ENCODE peak calls at places on chromosomes 11 and 22, in five cellular contexts. One of them, this sample, is unnamed.

GRCh38 chr11:955154-956049 is 29.7 kb downstream of the AP2A2 start:
- DNase-seq in SK-N-SH: peak; percentile 58
- DNase-seq in esophagus squamous epithelium: no peak
- DNase-seq in activated B cell treated with CpG ODN at 0.5 μM for 24 hours: no peak
- DNase-seq in neural crest cell: no peak
- DNase-seq in this sample: no peak

GRCh38 chr22:42371112-42371900 is 60.9 kb downstream of the NFAM1 start:
- DNase-seq in SK-N-SH: no peak
- DNase-seq in esophagus squamous epithelium: no peak
- DNase-seq in activated B cell treated with CpG ODN at 0.5 μM for 24 hours: no peak
- DNase-seq in neural crest cell: no peak
- DNase-seq in this sample: no peak

GRCh38 chr11:75637998-75638397 is 30.8 kb downstream of the MAP6 start:
- DNase-seq in SK-N-SH: no peak
- DNase-seq in esophagus squamous epithelium: no peak
- DNase-seq in activated B cell treated with CpG ODN at 0.5 μM for 24 hours: no peak
- DNase-seq in neural crest cell: no peak
- DNase-seq in this sample: no peak

GRCh38 chr11:3134651-3135490 is 30.2 kb downstream of the OSBPL5 start:
- DNase-seq in SK-N-SH: no peak
- DNase-seq in esophagus squamous epithelium: no peak
- DNase-seq in activated B cell treated with CpG ODN at 0.5 μM for 24 hours: no peak
- DNase-seq in neural crest cell: no peak
- DNase-seq in this sample: peak; percentile 41

GRCh38 chr11:128291835-128292234 is 295.5 kb downstream of the ETS1 start:
- DNase-seq in SK-N-SH: no peak
- DNase-seq in esophagus squamous epithelium: no peak
- DNase-seq in activated B cell treated with CpG ODN at 0.5 μM for 24 hours: peak; percentile 37
- DNase-seq in neural crest cell: no peak
- DNase-seq in this sample: no peak

GRCh38 chr11:82003671-82004148 is 730.0 kb downstream of the FAM181B start:
- DNase-seq in SK-N-SH: no peak
- DNase-seq in esophagus squamous epithelium: no peak
- DNase-seq in activated B cell treated with CpG ODN at 0.5 μM for 24 hours: no peak
- DNase-seq in neural crest cell: no peak
- DNase-seq in this sample: no peak

GRCh38 chr11:120182357-120182756 is 28.5 kb upstream of the OAF start:
- DNase-seq in SK-N-SH: no peak
- DNase-seq in esophagus squamous epithelium: no peak
- DNase-seq in activated B cell treated with CpG ODN at 0.5 μM for 24 hours: no peak
- DNase-seq in neural crest cell: no peak
- DNase-seq in this sample: no peak

GRCh38 chr22:17592201-17592600 is 28.9 kb downstream of the SLC25A18 start:
- DNase-seq in SK-N-SH: no peak
- DNase-seq in esophagus squamous epithelium: no peak
- DNase-seq in activated B cell treated with CpG ODN at 0.5 μM for 24 hours: no peak
- DNase-seq in neural crest cell: no peak
- DNase-seq in this sample: no peak

GRCh38 chr11:7019500-7020182 is 505 bp downstream of the ZNF214 start:
- DNase-seq in SK-N-SH: no peak
- DNase-seq in esophagus squamous epithelium: no peak
- DNase-seq in activated B cell treated with CpG ODN at 0.5 μM for 24 hours: no peak
- DNase-seq in neural crest cell: no peak
- DNase-seq in this sample: no peak

GRCh38 chr22:31210830-31211503 is 1.1 kb upstream of the LIMK2 start:
- DNase-seq in SK-N-SH: no peak
- DNase-seq in esophagus squamous epithelium: no peak
- DNase-seq in activated B cell treated with CpG ODN at 0.5 μM for 24 hours: no peak
- DNase-seq in neural crest cell: no peak
- DNase-seq in this sample: peak; percentile 53

GRCh38 chr11:65212226-65212801 is 30.6 kb downstream of the CAPN1 start:
- DNase-seq in SK-N-SH: no peak
- DNase-seq in esophagus squamous epithelium: no peak
- DNase-seq in activated B cell treated with CpG ODN at 0.5 μM for 24 hours: no peak
- DNase-seq in neural crest cell: no peak
- DNase-seq in this sample: no peak

GRCh38 chr11:96704847-96705246 is 315.0 kb downstream of the JRKL start:
- DNase-seq in SK-N-SH: no peak
- DNase-seq in esophagus squamous epithelium: no peak
- DNase-seq in activated B cell treated with CpG ODN at 0.5 μM for 24 hours: no peak
- DNase-seq in neural crest cell: no peak
- DNase-seq in this sample: no peak

GRCh38 chr22:27677895-27678458 is 123.6 kb downstream of the MN1 start:
- DNase-seq in SK-N-SH: no peak
- DNase-seq in esophagus squamous epithelium: no peak
- DNase-seq in activated B cell treated with CpG ODN at 0.5 μM for 24 hours: no peak
- DNase-seq in neural crest cell: no peak
- DNase-seq in this sample: no peak

GRCh38 chr11:62390727-62391126 is 28.1 kb upstream of the SCGB1A1 start:
- DNase-seq in SK-N-SH: no peak
- DNase-seq in esophagus squamous epithelium: no peak
- DNase-seq in activated B cell treated with CpG ODN at 0.5 μM for 24 hours: no peak
- DNase-seq in neural crest cell: no peak
- DNase-seq in this sample: no peak

GRCh38 chr11:18958221-18958910 is 19.2 kb upstream of the MRGPRX1 start:
- DNase-seq in SK-N-SH: no peak
- DNase-seq in esophagus squamous epithelium: no peak
- DNase-seq in activated B cell treated with CpG ODN at 0.5 μM for 24 hours: no peak
- DNase-seq in neural crest cell: no peak
- DNase-seq in this sample: no peak

GRCh38 chr11:1862588-1863351 is 9.9 kb downstream of the LSP1 start:
- DNase-seq in SK-N-SH: no peak
- DNase-seq in esophagus squamous epithelium: no peak
- DNase-seq in activated B cell treated with CpG ODN at 0.5 μM for 24 hours: no peak
- DNase-seq in neural crest cell: no peak
- DNase-seq in this sample: no peak

GRCh38 chr11:23112987-23113886 is 253.0 kb upstream of the CCDC179 start:
- DNase-seq in SK-N-SH: peak; percentile 46
- DNase-seq in esophagus squamous epithelium: no peak
- DNase-seq in activated B cell treated with CpG ODN at 0.5 μM for 24 hours: no peak
- DNase-seq in neural crest cell: peak; percentile 18
- DNase-seq in this sample: no peak

GRCh38 chr22:41902932-41903421 is 11.9 kb downstream of the SHISA8 start:
- DNase-seq in SK-N-SH: no peak
- DNase-seq in esophagus squamous epithelium: no peak
- DNase-seq in activated B cell treated with CpG ODN at 0.5 μM for 24 hours: no peak
- DNase-seq in neural crest cell: no peak
- DNase-seq in this sample: no peak

GRCh38 chr22:39027717-39028116 is 6.8 kb downstream of the APOBEC3D start:
- DNase-seq in SK-N-SH: no peak
- DNase-seq in esophagus squamous epithelium: no peak
- DNase-seq in activated B cell treated with CpG ODN at 0.5 μM for 24 hours: no peak
- DNase-seq in neural crest cell: no peak
- DNase-seq in this sample: no peak

GRCh38 chr22:49622241-49623105 is 205.2 kb downstream of the BRD1 start:
- DNase-seq in SK-N-SH: no peak
- DNase-seq in esophagus squamous epithelium: no peak
- DNase-seq in activated B cell treated with CpG ODN at 0.5 μM for 24 hours: no peak
- DNase-seq in neural crest cell: no peak
- DNase-seq in this sample: no peak

GRCh38 chr11:8913961-8914660 is 3.1 kb downstream of the AKIP1 start:
- DNase-seq in SK-N-SH: peak; percentile 67
- DNase-seq in esophagus squamous epithelium: no peak
- DNase-seq in activated B cell treated with CpG ODN at 0.5 μM for 24 hours: no peak
- DNase-seq in neural crest cell: peak; percentile 12
- DNase-seq in this sample: no peak

GRCh38 chr11:35661539-35661938 is 1.0 kb upstream of the TRIM44 start:
- DNase-seq in SK-N-SH: no peak
- DNase-seq in esophagus squamous epithelium: no peak
- DNase-seq in activated B cell treated with CpG ODN at 0.5 μM for 24 hours: no peak
- DNase-seq in neural crest cell: no peak
- DNase-seq in this sample: no peak

GRCh38 chr11:75474878-75475766 is 42.1 kb upstream of the KLHL35 start:
- DNase-seq in SK-N-SH: peak; percentile 63
- DNase-seq in esophagus squamous epithelium: no peak
- DNase-seq in activated B cell treated with CpG ODN at 0.5 μM for 24 hours: no peak
- DNase-seq in neural crest cell: peak; percentile 53
- DNase-seq in this sample: no peak

GRCh38 chr11:47468598-47469214 is 19.8 kb upstream of the RAPSN start:
- DNase-seq in SK-N-SH: no peak
- DNase-seq in esophagus squamous epithelium: no peak
- DNase-seq in activated B cell treated with CpG ODN at 0.5 μM for 24 hours: no peak
- DNase-seq in neural crest cell: no peak
- DNase-seq in this sample: no peak

GRCh38 chr22:39150848-39151215 is 1.6 kb downstream of the CBX7 start:
- DNase-seq in SK-N-SH: no peak
- DNase-seq in esophagus squamous epithelium: no peak
- DNase-seq in activated B cell treated with CpG ODN at 0.5 μM for 24 hours: no peak
- DNase-seq in neural crest cell: no peak
- DNase-seq in this sample: no peak

GRCh38 chr22:37777122-37777687 is 30.5 kb upstream of the GCAT start:
- DNase-seq in SK-N-SH: no peak
- DNase-seq in esophagus squamous epithelium: no peak
- DNase-seq in activated B cell treated with CpG ODN at 0.5 μM for 24 hours: no peak
- DNase-seq in neural crest cell: no peak
- DNase-seq in this sample: no peak

GRCh38 chr11:69704508-69705245 is 855 bp upstream of the FGF19 start:
- DNase-seq in SK-N-SH: peak; percentile 91
- DNase-seq in esophagus squamous epithelium: no peak
- DNase-seq in activated B cell treated with CpG ODN at 0.5 μM for 24 hours: no peak
- DNase-seq in neural crest cell: peak; percentile 62
- DNase-seq in this sample: no peak

GRCh38 chr11:72221386-72221785 is 3.2 kb upstream of the INPPL1 start:
- DNase-seq in SK-N-SH: no peak
- DNase-seq in esophagus squamous epithelium: no peak
- DNase-seq in activated B cell treated with CpG ODN at 0.5 μM for 24 hours: no peak
- DNase-seq in neural crest cell: no peak
- DNase-seq in this sample: peak; percentile 76

GRCh38 chr22:27242474-27242873 is 559.1 kb downstream of the MN1 start:
- DNase-seq in SK-N-SH: no peak
- DNase-seq in esophagus squamous epithelium: no peak
- DNase-seq in activated B cell treated with CpG ODN at 0.5 μM for 24 hours: no peak
- DNase-seq in neural crest cell: no peak
- DNase-seq in this sample: no peak

GRCh38 chr11:109731451-109731850 is 309.5 kb downstream of the C11orf87 start:
- DNase-seq in SK-N-SH: no peak
- DNase-seq in esophagus squamous epithelium: no peak
- DNase-seq in activated B cell treated with CpG ODN at 0.5 μM for 24 hours: no peak
- DNase-seq in neural crest cell: no peak
- DNase-seq in this sample: no peak

GRCh38 chr11:109730669-109731068 is 308.7 kb downstream of the C11orf87 start:
- DNase-seq in SK-N-SH: no peak
- DNase-seq in esophagus squamous epithelium: no peak
- DNase-seq in activated B cell treated with CpG ODN at 0.5 μM for 24 hours: no peak
- DNase-seq in neural crest cell: no peak
- DNase-seq in this sample: no peak

GRCh38 chr11:109728056-109728455 is 306.1 kb downstream of the C11orf87 start:
- DNase-seq in SK-N-SH: no peak
- DNase-seq in esophagus squamous epithelium: no peak
- DNase-seq in activated B cell treated with CpG ODN at 0.5 μM for 24 hours: no peak
- DNase-seq in neural crest cell: no peak
- DNase-seq in this sample: no peak

GRCh38 chr11:109733245-109733644 is 311.3 kb downstream of the C11orf87 start:
- DNase-seq in SK-N-SH: no peak
- DNase-seq in esophagus squamous epithelium: no peak
- DNase-seq in activated B cell treated with CpG ODN at 0.5 μM for 24 hours: no peak
- DNase-seq in neural crest cell: no peak
- DNase-seq in this sample: no peak

DNA sequence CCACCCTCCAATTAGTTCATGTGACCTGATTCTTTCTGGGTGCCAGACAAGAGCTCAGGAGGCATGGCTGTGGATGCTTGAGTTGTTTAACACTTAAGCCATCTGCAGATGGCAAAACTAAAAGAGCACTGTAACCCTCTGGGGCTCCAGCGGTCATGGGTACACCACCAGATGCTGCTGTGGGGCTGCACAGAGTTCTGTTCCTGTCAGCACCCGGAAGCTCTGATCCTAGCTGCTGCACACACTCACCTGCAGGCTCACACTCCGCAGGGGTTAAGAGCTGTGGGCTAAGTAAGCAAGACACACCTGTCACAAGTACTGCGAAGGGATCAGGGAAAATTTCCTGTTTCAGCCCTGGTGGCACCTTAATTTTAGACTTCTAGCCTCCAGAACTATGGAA is 307.8 kb downstream of the C11orf87 start:
- DNase-seq in SK-N-SH: no peak
- DNase-seq in esophagus squamous epithelium: no peak
- DNase-seq in activated B cell treated with CpG ODN at 0.5 μM for 24 hours: no peak
- DNase-seq in neural crest cell: no peak
- DNase-seq in this sample: no peak
- TF ChIP-seq CTCF in SK-N-SH: no peak
- TF ChIP-seq CTCF in esophagus squamous epithelium: no peak
- TF ChIP-seq CTCF in activated B cell treated with CpG ODN at 0.5 μM for 24 hours: no peak
- TF ChIP-seq CTCF in neural crest cell: no peak
- TF ChIP-seq CTCF in this sample: no peak

GRCh38 chr11:58926251-58926650 is 13.0 kb upstream of the GLYATL1 start:
- DNase-seq in SK-N-SH: no peak
- DNase-seq in esophagus squamous epithelium: no peak
- DNase-seq in activated B cell treated with CpG ODN at 0.5 μM for 24 hours: no peak
- DNase-seq in neural crest cell: no peak
- DNase-seq in this sample: no peak

GRCh38 chr11:58924230-58924629 is 15.1 kb upstream of the GLYATL1 start:
- DNase-seq in SK-N-SH: no peak
- DNase-seq in esophagus squamous epithelium: no peak
- DNase-seq in activated B cell treated with CpG ODN at 0.5 μM for 24 hours: no peak
- DNase-seq in neural crest cell: no peak
- DNase-seq in this sample: no peak

GRCh38 chr11:58921778-58922390 is 17.4 kb upstream of the GLYATL1 start:
- DNase-seq in SK-N-SH: no peak
- DNase-seq in esophagus squamous epithelium: no peak
- DNase-seq in activated B cell treated with CpG ODN at 0.5 μM for 24 hours: no peak
- DNase-seq in neural crest cell: no peak
- DNase-seq in this sample: no peak

GRCh38 chr11:58922475-58922874 is 16.8 kb upstream of the GLYATL1 start:
- DNase-seq in SK-N-SH: no peak
- DNase-seq in esophagus squamous epithelium: no peak
- DNase-seq in activated B cell treated with CpG ODN at 0.5 μM for 24 hours: no peak
- DNase-seq in neural crest cell: no peak
- DNase-seq in this sample: no peak

GRCh38 chr11:58923300-58923788 is 15.9 kb upstream of the GLYATL1 start:
- DNase-seq in SK-N-SH: peak; percentile 13
- DNase-seq in esophagus squamous epithelium: no peak
- DNase-seq in activated B cell treated with CpG ODN at 0.5 μM for 24 hours: no peak
- DNase-seq in neural crest cell: no peak
- DNase-seq in this sample: no peak
- TF ChIP-seq CTCF in SK-N-SH: peak; percentile 53
- TF ChIP-seq CTCF in esophagus squamous epithelium: peak; percentile 21
- TF ChIP-seq CTCF in activated B cell treated with CpG ODN at 0.5 μM for 24 hours: no peak
- TF ChIP-seq CTCF in neural crest cell: peak; percentile 55
- TF ChIP-seq CTCF in this sample: peak; percentile 44

DNA sequence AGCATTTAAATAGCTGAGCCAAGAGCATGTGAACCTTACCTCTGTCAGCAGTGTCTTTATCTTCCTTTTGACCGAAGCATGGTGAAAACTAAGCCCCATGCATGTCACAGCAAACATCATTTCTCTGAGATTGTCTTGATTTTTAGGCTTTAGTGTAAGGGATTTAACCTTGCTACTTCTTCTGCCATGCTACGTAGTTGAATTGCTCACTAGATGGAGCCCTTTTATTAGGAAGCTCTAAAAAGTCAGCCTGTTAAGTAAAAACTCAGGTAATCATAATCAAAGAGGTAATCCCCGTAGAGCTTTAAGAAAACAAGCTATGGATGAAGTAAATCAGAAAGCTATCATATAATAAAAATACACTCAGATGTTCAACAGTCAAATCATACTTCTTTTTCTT is 149.5 kb downstream of the PGR start:
- DNase-seq in SK-N-SH: no peak
- DNase-seq in esophagus squamous epithelium: no peak
- DNase-seq in activated B cell treated with CpG ODN at 0.5 μM for 24 hours: no peak
- DNase-seq in neural crest cell: no peak
- DNase-seq in this sample: no peak
- TF ChIP-seq CTCF in SK-N-SH: peak; percentile 45
- TF ChIP-seq CTCF in esophagus squamous epithelium: no peak
- TF ChIP-seq CTCF in activated B cell treated with CpG ODN at 0.5 μM for 24 hours: no peak
- TF ChIP-seq CTCF in neural crest cell: peak; percentile 61
- TF ChIP-seq CTCF in this sample: no peak

GRCh38 chr11:45470151-45471001 is 184.2 kb upstream of the SYT13 start:
- DNase-seq in SK-N-SH: no peak
- DNase-seq in esophagus squamous epithelium: no peak
- DNase-seq in activated B cell treated with CpG ODN at 0.5 μM for 24 hours: no peak
- DNase-seq in neural crest cell: no peak
- DNase-seq in this sample: no peak
- TF ChIP-seq CTCF in SK-N-SH: no peak
- TF ChIP-seq CTCF in esophagus squamous epithelium: no peak
- TF ChIP-seq CTCF in activated B cell treated with CpG ODN at 0.5 μM for 24 hours: no peak
- TF ChIP-seq CTCF in neural crest cell: no peak
- TF ChIP-seq CTCF in this sample: no peak